ENCODE peak calls at places on chromosomes 11 and 22, in nine cellular contexts. One of them, this sample, is unnamed.

GRCh38 chr11:132379540-132379939 is 1009.1 kb downstream of the NTM start:
- DNase-seq in DMS53: no peak
- DNase-seq in caudate nucleus: no peak
- DNase-seq in activated B cell treated with CpG ODN at 0.5 μM for 24 hours: no peak
- DNase-seq in Ammon's horn: no peak
- DNase-seq in brain microvascular endothelial cell: no peak
- DNase-seq in activated T-cell treated with anti-CD3 and anti-CD28 coated beads for 1 hour: no peak
- DNase-seq in aorta: no peak
- DNase-seq in LHCN-M2: no peak
- DNase-seq in this sample: no peak

GRCh38 chr22:44583076-44583760 is 85.2 kb upstream of the RTL6 start:
- DNase-seq in LHCN-M2: no peak
- DNase-seq in Ammon's horn: no peak
- DNase-seq in aorta: peak; percentile 21
- DNase-seq in DMS53: peak; percentile 20
- DNase-seq in caudate nucleus: no peak
- DNase-seq in brain microvascular endothelial cell: no peak
- DNase-seq in activated T-cell treated with anti-CD3 and anti-CD28 coated beads for 1 hour: no peak
- DNase-seq in activated B cell treated with CpG ODN at 0.5 μM for 24 hours: no peak
- DNase-seq in this sample: peak; percentile 45

GRCh38 chr11:24348908-24349307 is 147.9 kb upstream of the LUZP2 start:
- DNase-seq in aorta: no peak
- DNase-seq in LHCN-M2: no peak
- DNase-seq in brain microvascular endothelial cell: no peak
- DNase-seq in activated B cell treated with CpG ODN at 0.5 μM for 24 hours: no peak
- DNase-seq in caudate nucleus: no peak
- DNase-seq in activated T-cell treated with anti-CD3 and anti-CD28 coated beads for 1 hour: no peak
- DNase-seq in DMS53: no peak
- DNase-seq in Ammon's horn: no peak
- DNase-seq in this sample: no peak

GRCh38 chr22:28123989-28124766 is 205.1 kb upstream of the PITPNB start:
- DNase-seq in activated T-cell treated with anti-CD3 and anti-CD28 coated beads for 1 hour: no peak
- DNase-seq in LHCN-M2: no peak
- DNase-seq in aorta: no peak
- DNase-seq in DMS53: no peak
- DNase-seq in caudate nucleus: no peak
- DNase-seq in activated B cell treated with CpG ODN at 0.5 μM for 24 hours: no peak
- DNase-seq in brain microvascular endothelial cell: no peak
- DNase-seq in Ammon's horn: no peak
- DNase-seq in this sample: no peak

GRCh38 chr11:2898366-2899079 is 12.9 kb upstream of the CDKN1C start:
- DNase-seq in activated B cell treated with CpG ODN at 0.5 μM for 24 hours: no peak
- DNase-seq in brain microvascular endothelial cell: peak; percentile 89
- DNase-seq in Ammon's horn: no peak
- DNase-seq in LHCN-M2: peak; percentile 93
- DNase-seq in caudate nucleus: no peak
- DNase-seq in DMS53: peak; percentile 96
- DNase-seq in aorta: peak; percentile 87
- DNase-seq in activated T-cell treated with anti-CD3 and anti-CD28 coated beads for 1 hour: no peak
- DNase-seq in this sample: peak; percentile 58

GRCh38 chr22:35986085-35986484 is 42.5 kb downstream of the RBFOX2 start:
- DNase-seq in DMS53: no peak
- DNase-seq in activated T-cell treated with anti-CD3 and anti-CD28 coated beads for 1 hour: no peak
- DNase-seq in brain microvascular endothelial cell: peak; percentile 21
- DNase-seq in activated B cell treated with CpG ODN at 0.5 μM for 24 hours: no peak
- DNase-seq in Ammon's horn: no peak
- DNase-seq in LHCN-M2: no peak
- DNase-seq in caudate nucleus: no peak
- DNase-seq in aorta: no peak
- DNase-seq in this sample: no peak

GRCh38 chr11:67631427-67631826 is 1.7 kb upstream of the NUDT8 start:
- DNase-seq in aorta: peak; percentile 50
- DNase-seq in LHCN-M2: no peak
- DNase-seq in caudate nucleus: no peak
- DNase-seq in activated T-cell treated with anti-CD3 and anti-CD28 coated beads for 1 hour: no peak
- DNase-seq in activated B cell treated with CpG ODN at 0.5 μM for 24 hours: no peak
- DNase-seq in brain microvascular endothelial cell: no peak
- DNase-seq in DMS53: no peak
- DNase-seq in Ammon's horn: no peak
- DNase-seq in this sample: no peak

GRCh38 chr11:1260023-1260501 is 37.2 kb downstream of the MUC5B start:
- DNase-seq in DMS53: peak; percentile 55
- DNase-seq in activated T-cell treated with anti-CD3 and anti-CD28 coated beads for 1 hour: peak; percentile 11
- DNase-seq in Ammon's horn: no peak
- DNase-seq in activated B cell treated with CpG ODN at 0.5 μM for 24 hours: no peak
- DNase-seq in aorta: no peak
- DNase-seq in LHCN-M2: peak; percentile 8
- DNase-seq in caudate nucleus: no peak
- DNase-seq in brain microvascular endothelial cell: no peak
- DNase-seq in this sample: peak; percentile 34

GRCh38 chr11:63920126-63920869 is 3.3 kb upstream of the RCOR2 start:
- DNase-seq in aorta: peak; percentile 88
- DNase-seq in LHCN-M2: no peak
- DNase-seq in DMS53: peak; percentile 57
- DNase-seq in activated B cell treated with CpG ODN at 0.5 μM for 24 hours: no peak
- DNase-seq in caudate nucleus: peak; percentile 61
- DNase-seq in brain microvascular endothelial cell: no peak
- DNase-seq in activated T-cell treated with anti-CD3 and anti-CD28 coated beads for 1 hour: no peak
- DNase-seq in Ammon's horn: peak; percentile 87
- DNase-seq in this sample: no peak

GRCh38 chr11:2234963-2235362 is 35.4 kb downstream of the ASCL2 start:
- DNase-seq in activated B cell treated with CpG ODN at 0.5 μM for 24 hours: no peak
- DNase-seq in LHCN-M2: no peak
- DNase-seq in activated T-cell treated with anti-CD3 and anti-CD28 coated beads for 1 hour: no peak
- DNase-seq in brain microvascular endothelial cell: no peak
- DNase-seq in Ammon's horn: no peak
- DNase-seq in caudate nucleus: no peak
- DNase-seq in aorta: no peak
- DNase-seq in DMS53: no peak
- DNase-seq in this sample: no peak

GRCh38 chr11:134562176-134562575 is 150.1 kb upstream of the B3GAT1 start:
- DNase-seq in Ammon's horn: no peak
- DNase-seq in activated B cell treated with CpG ODN at 0.5 μM for 24 hours: no peak
- DNase-seq in activated T-cell treated with anti-CD3 and anti-CD28 coated beads for 1 hour: no peak
- DNase-seq in caudate nucleus: no peak
- DNase-seq in LHCN-M2: no peak
- DNase-seq in aorta: no peak
- DNase-seq in brain microvascular endothelial cell: no peak
- DNase-seq in DMS53: no peak
- DNase-seq in this sample: no peak

GRCh38 chr11:126185200-126186030 is 26.0 kb downstream of the RPUSD4 start:
- DNase-seq in LHCN-M2: no peak
- DNase-seq in brain microvascular endothelial cell: no peak
- DNase-seq in Ammon's horn: no peak
- DNase-seq in activated B cell treated with CpG ODN at 0.5 μM for 24 hours: no peak
- DNase-seq in activated T-cell treated with anti-CD3 and anti-CD28 coated beads for 1 hour: no peak
- DNase-seq in aorta: no peak
- DNase-seq in DMS53: no peak
- DNase-seq in caudate nucleus: no peak
- DNase-seq in this sample: no peak

GRCh38 chr11:88656960-88657738 is 319.6 kb upstream of the CTSC start:
- DNase-seq in LHCN-M2: no peak
- DNase-seq in Ammon's horn: no peak
- DNase-seq in aorta: no peak
- DNase-seq in brain microvascular endothelial cell: no peak
- DNase-seq in activated T-cell treated with anti-CD3 and anti-CD28 coated beads for 1 hour: no peak
- DNase-seq in activated B cell treated with CpG ODN at 0.5 μM for 24 hours: no peak
- DNase-seq in DMS53: no peak
- DNase-seq in caudate nucleus: no peak
- DNase-seq in this sample: no peak

GRCh38 chr11:84812351-84813083 is 814.6 kb downstream of the DLG2 start:
- DNase-seq in LHCN-M2: no peak
- DNase-seq in Ammon's horn: peak; percentile 50
- DNase-seq in activated B cell treated with CpG ODN at 0.5 μM for 24 hours: no peak
- DNase-seq in caudate nucleus: no peak
- DNase-seq in DMS53: peak; percentile 58
- DNase-seq in brain microvascular endothelial cell: peak; percentile 16
- DNase-seq in aorta: no peak
- DNase-seq in activated T-cell treated with anti-CD3 and anti-CD28 coated beads for 1 hour: no peak
- DNase-seq in this sample: no peak

GRCh38 chr11:128207861-128208321 is 379.5 kb downstream of the ETS1 start:
- DNase-seq in brain microvascular endothelial cell: peak; percentile 65
- DNase-seq in DMS53: peak; percentile 13
- DNase-seq in caudate nucleus: no peak
- DNase-seq in aorta: no peak
- DNase-seq in activated T-cell treated with anti-CD3 and anti-CD28 coated beads for 1 hour: no peak
- DNase-seq in activated B cell treated with CpG ODN at 0.5 μM for 24 hours: no peak
- DNase-seq in LHCN-M2: peak; percentile 91
- DNase-seq in Ammon's horn: no peak
- DNase-seq in this sample: peak; percentile 78

GRCh38 chr11:11391796-11392195 is 38.7 kb upstream of the CSNK2A3 start:
- DNase-seq in activated T-cell treated with anti-CD3 and anti-CD28 coated beads for 1 hour: no peak
- DNase-seq in DMS53: peak; percentile 67
- DNase-seq in caudate nucleus: no peak
- DNase-seq in activated B cell treated with CpG ODN at 0.5 μM for 24 hours: no peak
- DNase-seq in aorta: peak; percentile 66
- DNase-seq in Ammon's horn: peak; percentile 12
- DNase-seq in brain microvascular endothelial cell: peak; percentile 70
- DNase-seq in LHCN-M2: peak; percentile 84
- DNase-seq in this sample: peak; percentile 91

GRCh38 chr11:93567406-93567819 is 24.2 kb upstream of the SMCO4 start:
- DNase-seq in DMS53: no peak
- DNase-seq in Ammon's horn: peak; percentile 54
- DNase-seq in LHCN-M2: no peak
- DNase-seq in aorta: peak; percentile 92
- DNase-seq in caudate nucleus: peak; percentile 20
- DNase-seq in activated B cell treated with CpG ODN at 0.5 μM for 24 hours: no peak
- DNase-seq in activated T-cell treated with anti-CD3 and anti-CD28 coated beads for 1 hour: no peak
- DNase-seq in brain microvascular endothelial cell: peak; percentile 10
- DNase-seq in this sample: no peak

GRCh38 chr11:125239585-125240331 is 75.2 kb downstream of the PKNOX2 start:
- DNase-seq in Ammon's horn: peak; percentile 22
- DNase-seq in brain microvascular endothelial cell: no peak
- DNase-seq in activated B cell treated with CpG ODN at 0.5 μM for 24 hours: no peak
- DNase-seq in activated T-cell treated with anti-CD3 and anti-CD28 coated beads for 1 hour: no peak
- DNase-seq in aorta: no peak
- DNase-seq in DMS53: no peak
- DNase-seq in caudate nucleus: no peak
- DNase-seq in LHCN-M2: no peak
- DNase-seq in this sample: no peak

GRCh38 chr11:10918698-10919097 is 60.8 kb upstream of the ZBED5 start:
- DNase-seq in DMS53: no peak
- DNase-seq in brain microvascular endothelial cell: no peak
- DNase-seq in caudate nucleus: no peak
- DNase-seq in LHCN-M2: no peak
- DNase-seq in activated T-cell treated with anti-CD3 and anti-CD28 coated beads for 1 hour: no peak
- DNase-seq in activated B cell treated with CpG ODN at 0.5 μM for 24 hours: no peak
- DNase-seq in aorta: no peak
- DNase-seq in Ammon's horn: no peak
- DNase-seq in this sample: no peak

GRCh38 chr22:25624486-25624885 is 60.0 kb downstream of the GRK3 start:
- DNase-seq in activated T-cell treated with anti-CD3 and anti-CD28 coated beads for 1 hour: no peak
- DNase-seq in activated B cell treated with CpG ODN at 0.5 μM for 24 hours: no peak
- DNase-seq in aorta: no peak
- DNase-seq in LHCN-M2: no peak
- DNase-seq in brain microvascular endothelial cell: no peak
- DNase-seq in DMS53: no peak
- DNase-seq in caudate nucleus: no peak
- DNase-seq in Ammon's horn: no peak
- DNase-seq in this sample: no peak

GRCh38 chr11:5007561-5007960 is 12.9 kb downstream of the OR51L1 start:
- DNase-seq in activated T-cell treated with anti-CD3 and anti-CD28 coated beads for 1 hour: no peak
- DNase-seq in caudate nucleus: no peak
- DNase-seq in activated B cell treated with CpG ODN at 0.5 μM for 24 hours: no peak
- DNase-seq in LHCN-M2: peak; percentile 1
- DNase-seq in brain microvascular endothelial cell: no peak
- DNase-seq in aorta: no peak
- DNase-seq in DMS53: peak; percentile 5
- DNase-seq in Ammon's horn: no peak
- DNase-seq in this sample: no peak

GRCh38 chr22:29626497-29627195 is 23.2 kb downstream of the NF2 start:
- DNase-seq in caudate nucleus: no peak
- DNase-seq in brain microvascular endothelial cell: peak; percentile 66
- DNase-seq in DMS53: no peak
- DNase-seq in LHCN-M2: peak; percentile 82
- DNase-seq in activated B cell treated with CpG ODN at 0.5 μM for 24 hours: no peak
- DNase-seq in activated T-cell treated with anti-CD3 and anti-CD28 coated beads for 1 hour: no peak
- DNase-seq in aorta: no peak
- DNase-seq in Ammon's horn: no peak
- DNase-seq in this sample: no peak

GRCh38 chr11:48083427-48083826 is 103.1 kb downstream of the PTPRJ start:
- DNase-seq in brain microvascular endothelial cell: peak; percentile 20
- DNase-seq in Ammon's horn: no peak
- DNase-seq in activated T-cell treated with anti-CD3 and anti-CD28 coated beads for 1 hour: no peak
- DNase-seq in caudate nucleus: no peak
- DNase-seq in aorta: no peak
- DNase-seq in activated B cell treated with CpG ODN at 0.5 μM for 24 hours: no peak
- DNase-seq in DMS53: no peak
- DNase-seq in LHCN-M2: no peak
- DNase-seq in this sample: no peak

GRCh38 chr11:110894224-110894623 is 182.0 kb upstream of the ARHGAP20 start:
- DNase-seq in activated T-cell treated with anti-CD3 and anti-CD28 coated beads for 1 hour: no peak
- DNase-seq in activated B cell treated with CpG ODN at 0.5 μM for 24 hours: no peak
- DNase-seq in LHCN-M2: peak; percentile 55
- DNase-seq in caudate nucleus: no peak
- DNase-seq in Ammon's horn: no peak
- DNase-seq in brain microvascular endothelial cell: no peak
- DNase-seq in aorta: no peak
- DNase-seq in DMS53: no peak
- DNase-seq in this sample: no peak

GRCh38 chr11:109304159-109304558 is 117.8 kb upstream of the C11orf87 start:
- DNase-seq in caudate nucleus: no peak
- DNase-seq in LHCN-M2: no peak
- DNase-seq in activated B cell treated with CpG ODN at 0.5 μM for 24 hours: no peak
- DNase-seq in DMS53: peak; percentile 45
- DNase-seq in brain microvascular endothelial cell: no peak
- DNase-seq in activated T-cell treated with anti-CD3 and anti-CD28 coated beads for 1 hour: no peak
- DNase-seq in Ammon's horn: peak; percentile 9
- DNase-seq in aorta: no peak
- DNase-seq in this sample: no peak

GRCh38 chr11:84437129-84438123 is 1151.3 kb upstream of the CCDC90B start:
- DNase-seq in brain microvascular endothelial cell: no peak
- DNase-seq in aorta: no peak
- DNase-seq in LHCN-M2: no peak
- DNase-seq in caudate nucleus: peak; percentile 17
- DNase-seq in activated T-cell treated with anti-CD3 and anti-CD28 coated beads for 1 hour: no peak
- DNase-seq in Ammon's horn: peak; percentile 47
- DNase-seq in DMS53: peak; percentile 97
- DNase-seq in activated B cell treated with CpG ODN at 0.5 μM for 24 hours: no peak
- DNase-seq in this sample: no peak

GRCh38 chr11:88146106-88146505 is 29.1 kb downstream of the RAB38 start:
- DNase-seq in caudate nucleus: no peak
- DNase-seq in DMS53: no peak
- DNase-seq in activated T-cell treated with anti-CD3 and anti-CD28 coated beads for 1 hour: no peak
- DNase-seq in activated B cell treated with CpG ODN at 0.5 μM for 24 hours: no peak
- DNase-seq in LHCN-M2: no peak
- DNase-seq in brain microvascular endothelial cell: no peak
- DNase-seq in aorta: no peak
- DNase-seq in Ammon's horn: no peak
- DNase-seq in this sample: no peak

GRCh38 chr11:678297-678696 is 16.7 kb downstream of the DEAF1 start:
- DNase-seq in caudate nucleus: no peak
- DNase-seq in brain microvascular endothelial cell: no peak
- DNase-seq in activated B cell treated with CpG ODN at 0.5 μM for 24 hours: no peak
- DNase-seq in LHCN-M2: no peak
- DNase-seq in Ammon's horn: no peak
- DNase-seq in DMS53: no peak
- DNase-seq in aorta: no peak
- DNase-seq in activated T-cell treated with anti-CD3 and anti-CD28 coated beads for 1 hour: no peak
- DNase-seq in this sample: no peak

GRCh38 chr11:120645639-120646038 is 134.1 kb downstream of the GRIK4 start:
- DNase-seq in Ammon's horn: no peak
- DNase-seq in aorta: no peak
- DNase-seq in activated T-cell treated with anti-CD3 and anti-CD28 coated beads for 1 hour: no peak
- DNase-seq in brain microvascular endothelial cell: no peak
- DNase-seq in DMS53: no peak
- DNase-seq in LHCN-M2: no peak
- DNase-seq in caudate nucleus: no peak
- DNase-seq in activated B cell treated with CpG ODN at 0.5 μM for 24 hours: no peak
- DNase-seq in this sample: no peak

GRCh38 chr11:88535916-88536547 is 198.5 kb upstream of the CTSC start:
- DNase-seq in Ammon's horn: no peak
- DNase-seq in activated T-cell treated with anti-CD3 and anti-CD28 coated beads for 1 hour: no peak
- DNase-seq in activated B cell treated with CpG ODN at 0.5 μM for 24 hours: no peak
- DNase-seq in aorta: no peak
- DNase-seq in DMS53: peak; percentile 78
- DNase-seq in brain microvascular endothelial cell: no peak
- DNase-seq in caudate nucleus: no peak
- DNase-seq in LHCN-M2: peak; percentile 91
- DNase-seq in this sample: peak; percentile 51

GRCh38 chr22:40436460-40437431 is 66.4 kb downstream of the SGSM3 start:
- DNase-seq in caudate nucleus: no peak
- DNase-seq in activated B cell treated with CpG ODN at 0.5 μM for 24 hours: peak; percentile 50
- DNase-seq in LHCN-M2: peak; percentile 52
- DNase-seq in DMS53: peak; percentile 78
- DNase-seq in aorta: no peak
- DNase-seq in activated T-cell treated with anti-CD3 and anti-CD28 coated beads for 1 hour: no peak
- DNase-seq in brain microvascular endothelial cell: peak; percentile 59
- DNase-seq in Ammon's horn: peak; percentile 75
- DNase-seq in this sample: peak; percentile 68